ENCODE peak calls at places on chromosomes 3 and 15, in six cellular contexts. J, Z, E, T, X and G are unnamed samples.
A peak's percentile ranks its signal among the peaks of the same experiment; 100 is the strongest.

GRCh38 chr15:32919749-32920414 is 202.1 kb downstream of the GREM1 start:
- DNase-seq in E (no peak), T (no peak), X (no peak), Z (no peak), J (no peak), G (no peak)

GRCh38 chr3:151609491-151609890 is 124.2 kb upstream of the AADACL2 start:
- DNase-seq in X (no peak), E (no peak), J (no peak), T (no peak), Z (no peak), G (no peak)

GRCh38 chr3:121998030-121998580 is 23.9 kb downstream of the ILDR1 start:
- DNase-seq in T (no peak), Z (no peak), X (no peak), E (no peak), J (no peak), G (no peak)

GRCh38 chr15:47184003-47184404 is 533.3 kb upstream of the SEMA6D start:
- DNase-seq in J (no peak), E (peak; percentile 8), T (no peak), Z (no peak), X (no peak), G (no peak)

GRCh38 chr3:172973799-172974198 is 167.2 kb downstream of the SPATA16 start:
- DNase-seq in Z (no peak), X (no peak), T (no peak), J (no peak), E (no peak), G (no peak)

GRCh38 chr15:26864664-26865191 is 2.1 kb upstream of the GABRA5 start:
- DNase-seq in X (peak; percentile 68), T (no peak), Z (no peak), J (peak; percentile 16), E (no peak), G (no peak)

GRCh38 chr3:149489060-149489690 is 14.7 kb downstream of the TM4SF4 start:
- DNase-seq in Z (no peak), J (peak; percentile 25), X (no peak), E (no peak), T (no peak), G (no peak)

GRCh38 chr15:33565099-33565498 is 254.3 kb downstream of the RYR3 start:
- DNase-seq in J (no peak), Z (no peak), T (no peak), X (no peak), E (no peak), G (no peak)

GRCh38 chr3:58175429-58176184 is 35.2 kb downstream of the DNASE1L3 start:
- DNase-seq in E (no peak), Z (peak; percentile 95), J (no peak), X (peak; percentile 52), T (no peak), G (no peak)

GRCh38 chr15:29920515-29920914 is 98.2 kb upstream of the TJP1 start:
- DNase-seq in X (no peak), E (no peak), Z (no peak), T (no peak), J (no peak), G (no peak)

GRCh38 chr3:59424268-59425010 is 374.6 kb upstream of the CFAP20DC start:
- DNase-seq in J (no peak), T (no peak), X (no peak), Z (no peak), E (no peak), G (no peak)

GRCh38 chr15:48631191-48631770 is 14.2 kb downstream of the FBN1 start:
- DNase-seq in Z (no peak), E (no peak), T (no peak), J (no peak), X (no peak), G (no peak)

GRCh38 chr3:186261638-186262037 is 100.4 kb downstream of the DGKG start:
- DNase-seq in X (no peak), J (peak; percentile 14), Z (no peak), T (no peak), E (no peak), G (no peak)

GRCh38 chr3:178393833-178394232 is 142.4 kb upstream of the KCNMB2 start:
- DNase-seq in J (no peak), E (no peak), X (no peak), Z (no peak), T (no peak), G (no peak)

GRCh38 chr3:57793737-57794187 is 37.7 kb downstream of the SLMAP start:
- DNase-seq in X (no peak), E (no peak), T (no peak), J (no peak), Z (no peak), G (no peak)

GRCh38 chr3:45462522-45463262 is 74.3 kb downstream of the LARS2 start:
- DNase-seq in X (no peak), T (no peak), Z (no peak), J (no peak), E (no peak), G (peak; percentile 15)

GRCh38 chr3:100334340-100335136 is at the start of gene NIT2:
- DNase-seq in E (peak; percentile 85), J (peak; percentile 87), T (no peak), Z (peak; percentile 85), X (peak; percentile 92), G (peak; percentile 87)
- TF ChIP-seq POLR2A in E (peak; percentile 91), J (peak; percentile 0), T (peak; percentile 96), Z (peak; percentile 87), X (peak; percentile 67), G (peak; percentile 81)

GRCh38 chr15:101723161-101723873 is 956 bp downstream of the TARS3 start:
- DNase-seq in T (peak; percentile 82), Z (no peak), X (no peak), E (no peak), J (no peak), G (peak; percentile 20)
- TF ChIP-seq TAF1 in T (no peak), Z (no peak), X (no peak), E (no peak), J (no peak), G (no peak)

GRCh38 chr3:23960649-23961048 is 15.6 kb downstream of the NR1D2 start:
- DNase-seq in E (no peak), J (no peak), X (no peak), Z (no peak), T (no peak), G (no peak)
- TF ChIP-seq POLR2A in E (no peak), J (no peak), X (no peak), Z (no peak), T (no peak), G (no peak)

GRCh38 chr15:99076555-99077308 is 28.1 kb upstream of the SYNM start:
- DNase-seq in J (peak; percentile 58), T (peak; percentile 74), X (no peak), Z (peak; percentile 67), E (no peak), G (peak; percentile 37)
- TF ChIP-seq TAF1 in J (no peak), T (peak; percentile 27), X (no peak), Z (no peak), E (no peak), G (no peak)

GRCh38 chr15:89910891-89911626 is 1.7 kb downstream of the ARPIN start:
- DNase-seq in T (no peak), E (no peak), Z (no peak), X (no peak), J (no peak), G (no peak)
- TF ChIP-seq POLR2A in T (no peak), E (no peak), Z (no peak), X (no peak), J (no peak), G (no peak)

DNA sequence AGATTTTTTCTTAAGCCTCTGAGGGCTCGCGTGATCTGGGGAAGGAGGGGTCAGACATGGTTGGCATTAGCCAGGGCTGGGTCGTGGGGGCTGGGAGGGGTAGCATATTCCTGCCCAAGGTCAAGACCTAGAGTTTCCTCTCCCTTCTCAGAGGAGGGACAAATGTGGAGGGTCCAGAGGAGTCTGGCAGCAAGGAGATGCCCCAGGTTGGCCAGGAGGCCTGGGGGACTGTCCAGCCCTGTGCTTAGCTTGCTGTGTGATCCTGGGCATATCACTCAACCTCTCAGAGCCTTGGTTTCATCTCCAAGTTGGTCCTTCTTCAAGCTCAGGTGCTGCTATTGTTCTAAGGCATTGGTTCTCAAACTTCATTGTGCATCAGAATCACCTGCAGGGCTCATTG is 9.1 kb upstream of the CAMP start:
- DNase-seq in J (no peak), X (no peak), T (no peak), Z (no peak), E (no peak), G (no peak)
- TF ChIP-seq TAF1 in J (no peak), X (no peak), T (no peak), Z (no peak), E (no peak), G (no peak)

GRCh38 chr15:40964006-40964405 is 10.7 kb downstream of the CHAC1 start:
- DNase-seq in T (no peak), X (no peak), E (no peak), Z (no peak), J (peak; percentile 25), G (no peak)
- TF ChIP-seq POLR2A in T (no peak), X (no peak), E (no peak), Z (no peak), J (no peak), G (no peak)

DNA sequence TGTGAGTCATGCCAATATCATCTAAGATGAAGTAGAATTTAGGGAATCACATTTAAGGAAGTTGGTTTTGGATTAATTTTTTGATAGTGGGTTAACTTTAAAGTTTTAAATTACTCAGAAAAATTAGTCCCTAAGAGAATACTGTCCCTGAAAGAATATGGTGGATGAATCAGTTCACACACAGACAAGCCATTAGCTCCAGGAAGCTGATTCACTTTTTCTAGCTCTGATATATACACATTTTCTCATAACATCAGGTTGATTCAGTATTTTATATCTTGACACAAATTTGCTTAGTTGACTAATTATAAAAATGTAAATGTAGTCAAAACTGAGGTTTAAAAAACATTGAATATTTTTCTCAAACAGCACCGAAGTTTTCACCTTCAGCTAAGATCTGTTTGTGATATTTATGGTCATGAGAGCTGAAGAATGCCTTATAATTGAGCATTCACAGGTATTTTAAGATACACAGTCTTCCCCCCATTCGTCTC is 55.1 kb downstream of the MYH15 start:
- DNase-seq in E (no peak), T (no peak), X (no peak), Z (no peak), J (no peak), G (no peak)
- TF ChIP-seq TAF1 in E (no peak), T (no peak), X (no peak), Z (no peak), J (no peak), G (no peak)